ENCODE peak calls at places on chromosomes 3 and 15, in seven cellular contexts. L is heart left ventricle, F is IMR-90, D is NB4, N is stomach, Y is HCT116, B is adrenal gland. W is an unnamed sample.

GRCh38 chr3:144763878-144764454 is 792.3 kb downstream of the DIPK2A start:
- DNase-seq in N (no peak), L (no peak), D (peak), F (no peak), Y (no peak), B (no peak), W (no peak)

GRCh38 chr3:18837137-18837536 is 311.2 kb upstream of the KCNH8 start:
- DNase-seq in D (no peak), F (no peak), N (no peak), L (no peak), Y (no peak), B (no peak), W (no peak)

GRCh38 chr3:185820973-185821758 is 3.7 kb downstream of the IGF2BP2 start:
- DNase-seq in Y (no peak), F (peak), N (no peak), D (no peak), L (no peak), B (no peak), W (peak)

GRCh38 chr3:172142074-172143059 is 103.0 kb downstream of the FNDC3B start:
- DNase-seq in F (peak), L (no peak), Y (no peak), N (no peak), B (no peak), D (peak), W (no peak)

GRCh38 chr3:183151086-183151485 is 11.4 kb downstream of the LAMP3 start:
- DNase-seq in F (no peak), D (peak), L (no peak), B (no peak), N (no peak), Y (no peak), W (no peak)

GRCh38 chr3:125437631-125438435 is 62.7 kb upstream of the ZNF148 start:
- DNase-seq in N (peak), D (peak), L (peak), B (peak), Y (peak), F (peak), W (no peak)

GRCh38 chr3:31185004-31185357 is 290.5 kb upstream of the GADL1 start:
- DNase-seq in F (no peak), B (no peak), Y (no peak), N (no peak), D (no peak), L (no peak), W (no peak)

GRCh38 chr3:177361042-177361938 is 164.0 kb upstream of the TBL1XR1 start:
- DNase-seq in D (peak), Y (no peak), N (no peak), L (no peak), F (no peak), B (no peak), W (no peak)

GRCh38 chr15:65578904-65579728 is 31.8 kb downstream of the INTS14 start:
- DNase-seq in N (no peak), B (no peak), Y (no peak), L (no peak), D (no peak), F (no peak), W (no peak)

GRCh38 chr3:33278106-33278672 is 947 bp downstream of the FBXL2 start:
- DNase-seq in N (no peak), F (no peak), B (no peak), L (no peak), D (no peak), Y (no peak), W (no peak)

GRCh38 chr3:188266581-188267274 is 112.8 kb downstream of the LPP start:
- DNase-seq in F (peak), Y (no peak), D (no peak), B (no peak), L (no peak), N (peak), W (no peak)

GRCh38 chr15:58665676-58666075 is 83.8 kb downstream of the ADAM10 start:
- DNase-seq in B (no peak), Y (no peak), N (no peak), D (no peak), F (no peak), L (no peak), W (no peak)

GRCh38 chr3:127789051-127789450 is 33.3 kb downstream of the MGLL start:
- DNase-seq in N (no peak), L (no peak), D (no peak), B (no peak), Y (no peak), F (no peak), W (no peak)

GRCh38 chr3:12005951-12006625 is 1.9 kb downstream of the SYN2 start:
- DNase-seq in Y (no peak), L (no peak), B (no peak), F (no peak), N (no peak), D (peak), W (no peak)

GRCh38 chr3:128950223-128950938 is 43.5 kb downstream of the CFAP92 start:
- DNase-seq in D (peak), L (no peak), Y (peak), N (no peak), F (peak), B (no peak), W (no peak)

GRCh38 chr3:177579419-177579818 is 382.1 kb upstream of the TBL1XR1 start:
- DNase-seq in Y (no peak), F (peak), N (no peak), D (no peak), L (no peak), B (no peak), W (no peak)

GRCh38 chr3:81549831-81550230 is 211.6 kb downstream of the GBE1 start:
- DNase-seq in F (no peak), L (no peak), Y (no peak), N (no peak), D (no peak), B (no peak), W (no peak)

GRCh38 chr3:58999779-59000170 is 50.0 kb downstream of the CFAP20DC start:
- DNase-seq in B (no peak), N (no peak), L (no peak), D (no peak), F (peak), Y (no peak), W (no peak)

GRCh38 chr15:82031871-82032270 is 13.9 kb downstream of the MEX3B start:
- DNase-seq in N (no peak), F (no peak), D (no peak), B (no peak), L (no peak), Y (no peak), W (no peak)

GRCh38 chr3:8589880-8590556 is 54.6 kb downstream of the SSUH2 start:
- DNase-seq in Y (no peak), B (no peak), F (peak), L (no peak), D (no peak), N (no peak), W (no peak)

GRCh38 chr3:61903931-61904657 is 342.7 kb downstream of the PTPRG start:
- DNase-seq in Y (no peak), D (peak), N (peak), L (no peak), B (no peak), F (peak), W (no peak)

GRCh38 chr3:32952369-32953067 is 1.1 kb downstream of the CCR4 start:
- DNase-seq in D (no peak), Y (no peak), F (no peak), L (no peak), N (no peak), B (no peak), W (no peak)

GRCh38 chr3:187745201-187746058 is at the start of gene BCL6:
- DNase-seq in Y (peak), B (peak), F (peak), L (peak), N (peak), D (peak), W (peak)

GRCh38 chr3:27467545-27467944 is 16.6 kb downstream of the SLC4A7 start:
- DNase-seq in Y (no peak), D (peak), F (peak), L (no peak), N (no peak), B (no peak), W (no peak)

GRCh38 chr15:74780983-74781672 is 752 bp upstream of the CSK start:
- DNase-seq in L (no peak), F (peak), Y (no peak), N (no peak), D (peak), B (no peak), W (no peak)

GRCh38 chr15:30865257-30865656 is 38.5 kb upstream of the FAN1 start:
- DNase-seq in D (no peak), L (no peak), F (no peak), Y (no peak), B (no peak), N (no peak), W (no peak)

GRCh38 chr3:187975571-187976360 is 178.2 kb upstream of the LPP start:
- DNase-seq in L (no peak), B (no peak), F (no peak), N (no peak), Y (peak), D (no peak), W (no peak)

GRCh38 chr15:31326729-31327673 is at the start of gene KLF13:
- DNase-seq in Y (no peak), L (peak), D (no peak), F (peak), N (peak), B (peak), W (peak)

GRCh38 chr3:193775421-193776077 is 182.5 kb downstream of the OPA1 start:
- DNase-seq in D (no peak), Y (no peak), F (no peak), N (no peak), L (no peak), B (no peak), W (no peak)

GRCh38 chr3:131526801-131527347 is 24.1 kb upstream of the MRPL3 start:
- DNase-seq in L (peak), N (peak), B (peak), Y (no peak), D (peak), F (peak), W (no peak)

GRCh38 chr15:83653639-83654378 is at the start of gene ADAMTSL3:
- DNase-seq in L (peak), F (no peak), B (peak), N (peak), D (no peak), Y (no peak), W (no peak)

GRCh38 chr3:120487079-120487693 is 36.4 kb upstream of the FSTL1 start:
- DNase-seq in Y (no peak), D (no peak), F (peak), N (no peak), B (no peak), L (no peak), W (no peak)

GRCh38 chr15:88574646-88575045 is 28.2 kb upstream of the DET1 start:
- DNase-seq in F (no peak), B (no peak), L (no peak), N (no peak), Y (no peak), D (no peak), W (no peak)

GRCh38 chr3:87082806-87083440 is 92.0 kb upstream of the VGLL3 start:
- DNase-seq in Y (peak), F (peak), D (peak), N (no peak), L (no peak), B (no peak), W (peak)

GRCh38 chr3:87088366-87088983 is 97.5 kb upstream of the VGLL3 start:
- DNase-seq in B (no peak), L (no peak), N (no peak), Y (no peak), D (no peak), F (no peak), W (no peak)

GRCh38 chr3:87088984-87089841 is 98.3 kb upstream of the VGLL3 start:
- DNase-seq in D (no peak), L (peak), F (peak), N (peak), B (peak), Y (no peak), W (peak)

DNA sequence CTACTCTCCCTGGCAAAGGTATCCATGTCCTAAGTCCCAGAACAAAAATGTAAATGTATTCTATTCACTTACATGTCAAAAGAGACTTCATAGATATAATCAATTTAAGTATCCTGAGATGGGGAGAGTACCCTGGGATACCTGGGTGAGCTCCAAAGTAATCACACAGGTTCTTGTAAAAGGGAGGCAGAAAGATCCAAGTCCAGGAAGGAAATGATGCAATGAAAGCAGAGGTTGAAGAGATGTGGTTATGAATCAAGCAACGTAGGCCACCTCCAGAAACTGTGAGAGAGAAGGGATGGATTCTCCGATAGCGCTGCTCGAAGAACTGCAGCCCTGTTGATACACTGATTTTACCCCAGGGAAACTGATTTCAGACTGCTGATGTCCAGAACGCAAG is 93.9 kb upstream of the VGLL3 start:
- DNase-seq in D (no peak), L (no peak), F (peak), B (no peak), N (no peak), Y (no peak), W (no peak)
- TF ChIP-seq POLR2A in D (no peak), L (no peak), F (no peak), B (no peak), N (no peak), Y (no peak), W (no peak)

GRCh38 chr15:73054417-73054963 is 2.2 kb downstream of the NEO1 start:
- DNase-seq in Y (no peak), B (no peak), D (no peak), L (no peak), N (no peak), F (no peak), W (no peak)
- TF ChIP-seq POLR2A in Y (no peak), B (no peak), D (no peak), L (no peak), N (no peak), F (no peak), W (no peak)

DNA sequence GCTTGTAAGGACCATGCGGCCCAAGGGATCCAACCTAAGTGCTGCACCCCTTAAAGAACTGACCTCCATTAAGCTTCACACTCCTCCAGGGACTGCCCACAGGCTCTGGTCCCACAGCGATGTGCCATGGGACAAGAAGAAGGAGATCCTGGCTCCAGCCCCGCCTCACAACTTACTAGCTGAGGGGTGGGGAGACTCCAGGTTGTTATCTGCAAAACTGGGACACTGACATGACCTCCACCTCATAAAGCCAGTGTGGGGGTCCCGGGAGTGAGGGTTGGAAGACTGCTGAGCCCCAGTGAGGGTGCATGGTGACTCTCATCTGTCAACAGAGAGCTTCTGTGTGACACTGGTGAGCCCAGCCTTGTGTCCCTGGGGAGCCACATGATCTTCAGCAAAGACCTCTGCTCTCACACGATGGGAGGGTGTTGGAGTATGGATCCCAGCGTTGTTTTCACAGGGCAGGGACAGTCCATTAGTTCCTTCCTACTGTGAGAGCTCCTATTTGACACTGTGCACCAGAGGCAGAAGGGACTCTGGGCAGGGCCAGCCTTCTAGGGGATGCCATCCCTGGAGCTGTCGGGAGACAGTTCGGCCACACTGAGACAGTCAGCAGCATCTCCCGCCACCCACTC is 26.7 kb downstream of the EAF1 start:
- DNase-seq in F (no peak), B (no peak), Y (no peak), L (no peak), D (peak), N (no peak), W (no peak)
- TF ChIP-seq POLR2A in F (no peak), B (no peak), Y (no peak), L (no peak), D (no peak), N (no peak), W (no peak)

GRCh38 chr3:48469046-48469915 is 22.7 kb downstream of the ATRIP start:
- DNase-seq in F (no peak), Y (no peak), L (no peak), B (no peak), D (no peak), N (no peak), W (no peak)
- TF ChIP-seq POLR2A in F (no peak), Y (no peak), L (no peak), B (no peak), D (no peak), N (no peak), W (peak)

GRCh38 chr3:44648564-44649229 is at the start of gene ZNF35:
- DNase-seq in D (peak), F (peak), N (peak), B (peak), Y (peak), L (peak), W (peak)
- TF ChIP-seq POLR2A in D (no peak), F (peak), N (no peak), B (no peak), Y (peak), L (no peak), W (peak)

GRCh38 chr3:149449799-149450198 is 24.7 kb upstream of the TM4SF4 start:
- DNase-seq in B (no peak), L (no peak), F (peak), Y (no peak), N (no peak), D (no peak), W (no peak)
- TF ChIP-seq POLR2A in B (no peak), L (no peak), F (no peak), Y (no peak), N (no peak), D (no peak), W (no peak)

GRCh38 chr3:52845691-52846426 is 11.0 kb upstream of the MUSTN1 start:
- DNase-seq in L (no peak), F (no peak), N (no peak), B (no peak), Y (no peak), D (no peak), W (no peak)

GRCh38 chr3:52843881-52844280 is 9.1 kb upstream of the MUSTN1 start:
- DNase-seq in Y (no peak), D (no peak), N (no peak), L (no peak), F (no peak), B (no peak), W (no peak)

GRCh38 chr3:52843116-52843865 is 8.5 kb upstream of the MUSTN1 start:
- DNase-seq in Y (no peak), F (no peak), D (no peak), N (no peak), L (no peak), B (no peak), W (no peak)

GRCh38 chr3:52845157-52845556 is 10.3 kb upstream of the MUSTN1 start:
- DNase-seq in D (no peak), N (peak), Y (no peak), B (no peak), F (peak), L (peak), W (no peak)

GRCh38 chr3:52844290-52844985 is 9.6 kb upstream of the MUSTN1 start:
- DNase-seq in N (no peak), D (no peak), L (no peak), B (no peak), Y (no peak), F (no peak), W (no peak)
- TF ChIP-seq POLR2A in N (no peak), D (no peak), L (no peak), B (no peak), Y (no peak), F (no peak), W (no peak)

W was measured in H54.